ENCODE peak calls at places on chromosome 7, in eight cellular contexts. One of them, this sample, is unnamed.

GRCh38 chr7:21617916-21618390 is 75.1 kb downstream of the DNAH11 start:
- DNase-seq in endothelial cell of umbilical vein: peak; percentile 30
- DNase-seq in breast epithelium: no peak
- DNase-seq in GM23338: no peak
- DNase-seq in HCT116: no peak
- DNase-seq in spleen: no peak
- DNase-seq in stomach: no peak
- DNase-seq in K562: no peak
- DNase-seq in this sample: no peak

GRCh38 chr7:79272066-79272669 is 181.3 kb downstream of the MAGI2 start:
- DNase-seq in endothelial cell of umbilical vein: peak; percentile 55
- DNase-seq in stomach: no peak
- DNase-seq in spleen: no peak
- DNase-seq in K562: peak; percentile 22
- DNase-seq in breast epithelium: no peak
- DNase-seq in HCT116: peak; percentile 39
- DNase-seq in GM23338: peak; percentile 62
- DNase-seq in this sample: no peak

GRCh38 chr7:140673770-140674155 is 1.0 kb downstream of the ADCK2 start:
- DNase-seq in spleen: no peak
- DNase-seq in K562: no peak
- DNase-seq in breast epithelium: no peak
- DNase-seq in GM23338: peak; percentile 35
- DNase-seq in HCT116: no peak
- DNase-seq in endothelial cell of umbilical vein: no peak
- DNase-seq in stomach: peak; percentile 41
- DNase-seq in this sample: no peak

GRCh38 chr7:377069-378040 is 87.4 kb downstream of the FOXL3 start:
- DNase-seq in breast epithelium: peak; percentile 54
- DNase-seq in stomach: peak; percentile 42
- DNase-seq in endothelial cell of umbilical vein: no peak
- DNase-seq in K562: no peak
- DNase-seq in spleen: peak; percentile 77
- DNase-seq in HCT116: no peak
- DNase-seq in GM23338: no peak
- DNase-seq in this sample: no peak

GRCh38 chr7:141042222-141043193 is 27.8 kb upstream of the MRPS33 start:
- DNase-seq in spleen: no peak
- DNase-seq in K562: no peak
- DNase-seq in breast epithelium: no peak
- DNase-seq in GM23338: no peak
- DNase-seq in stomach: no peak
- DNase-seq in endothelial cell of umbilical vein: no peak
- DNase-seq in HCT116: no peak
- DNase-seq in this sample: no peak

GRCh38 chr7:36153571-36154097 is 580 bp downstream of the EEPD1 start:
- DNase-seq in spleen: peak; percentile 95
- DNase-seq in breast epithelium: no peak
- DNase-seq in HCT116: no peak
- DNase-seq in GM23338: peak; percentile 41
- DNase-seq in K562: peak; percentile 25
- DNase-seq in endothelial cell of umbilical vein: no peak
- DNase-seq in stomach: no peak
- DNase-seq in this sample: peak; percentile 33

GRCh38 chr7:132783824-132784223 is 207.6 kb upstream of the PLXNA4 start:
- DNase-seq in HCT116: peak; percentile 58
- DNase-seq in spleen: no peak
- DNase-seq in GM23338: no peak
- DNase-seq in breast epithelium: no peak
- DNase-seq in K562: no peak
- DNase-seq in endothelial cell of umbilical vein: no peak
- DNase-seq in stomach: no peak
- DNase-seq in this sample: no peak

GRCh38 chr7:107201795-107202450 is 33.1 kb downstream of the HBP1 start:
- DNase-seq in spleen: no peak
- DNase-seq in endothelial cell of umbilical vein: peak; percentile 42
- DNase-seq in HCT116: peak; percentile 23
- DNase-seq in stomach: peak; percentile 58
- DNase-seq in K562: peak; percentile 59
- DNase-seq in breast epithelium: no peak
- DNase-seq in GM23338: peak; percentile 76
- DNase-seq in this sample: peak; percentile 25

GRCh38 chr7:27936244-27937102 is 196.5 kb downstream of the TAX1BP1 start:
- DNase-seq in GM23338: no peak
- DNase-seq in HCT116: no peak
- DNase-seq in spleen: no peak
- DNase-seq in stomach: no peak
- DNase-seq in breast epithelium: no peak
- DNase-seq in K562: no peak
- DNase-seq in endothelial cell of umbilical vein: no peak
- DNase-seq in this sample: no peak

GRCh38 chr7:98669417-98670015 is 52.4 kb downstream of the NPTX2 start:
- DNase-seq in breast epithelium: no peak
- DNase-seq in HCT116: no peak
- DNase-seq in endothelial cell of umbilical vein: no peak
- DNase-seq in spleen: peak; percentile 64
- DNase-seq in stomach: no peak
- DNase-seq in GM23338: no peak
- DNase-seq in K562: no peak
- DNase-seq in this sample: no peak

GRCh38 chr7:5997210-5997808 is 11.5 kb downstream of the PMS2 start:
- DNase-seq in HCT116: no peak
- DNase-seq in spleen: no peak
- DNase-seq in K562: peak; percentile 35
- DNase-seq in GM23338: peak; percentile 67
- DNase-seq in breast epithelium: no peak
- DNase-seq in stomach: peak; percentile 56
- DNase-seq in endothelial cell of umbilical vein: peak; percentile 74
- DNase-seq in this sample: no peak

GRCh38 chr7:128794020-128794419 is 2.3 kb downstream of the CCDC136 start:
- DNase-seq in endothelial cell of umbilical vein: no peak
- DNase-seq in spleen: no peak
- DNase-seq in K562: no peak
- DNase-seq in breast epithelium: no peak
- DNase-seq in HCT116: no peak
- DNase-seq in GM23338: no peak
- DNase-seq in stomach: no peak
- DNase-seq in this sample: peak; percentile 42

GRCh38 chr7:670501-671390 is 55.8 kb upstream of the DNAAF5 start:
- DNase-seq in stomach: no peak
- DNase-seq in K562: no peak
- DNase-seq in breast epithelium: peak; percentile 27
- DNase-seq in endothelial cell of umbilical vein: no peak
- DNase-seq in HCT116: no peak
- DNase-seq in GM23338: no peak
- DNase-seq in spleen: peak; percentile 68
- DNase-seq in this sample: no peak

GRCh38 chr7:7438851-7439250 is 96.8 kb downstream of the COL28A1 start:
- DNase-seq in stomach: no peak
- DNase-seq in K562: no peak
- DNase-seq in HCT116: peak; percentile 87
- DNase-seq in GM23338: no peak
- DNase-seq in spleen: no peak
- DNase-seq in endothelial cell of umbilical vein: peak; percentile 78
- DNase-seq in breast epithelium: no peak
- DNase-seq in this sample: no peak

GRCh38 chr7:156932006-156932405 is 17.5 kb upstream of the NOM1 start:
- DNase-seq in endothelial cell of umbilical vein: peak; percentile 97
- DNase-seq in K562: no peak
- DNase-seq in breast epithelium: no peak
- DNase-seq in GM23338: no peak
- DNase-seq in HCT116: no peak
- DNase-seq in spleen: no peak
- DNase-seq in stomach: no peak
- DNase-seq in this sample: no peak

GRCh38 chr7:130488376-130489139 is 3.3 kb upstream of the MEST start:
- DNase-seq in K562: no peak
- DNase-seq in endothelial cell of umbilical vein: no peak
- DNase-seq in HCT116: no peak
- DNase-seq in stomach: no peak
- DNase-seq in breast epithelium: no peak
- DNase-seq in GM23338: no peak
- DNase-seq in spleen: no peak
- DNase-seq in this sample: no peak

GRCh38 chr7:45689011-45689796 is 115.0 kb downstream of the ADCY1 start:
- DNase-seq in GM23338: no peak
- DNase-seq in K562: no peak
- DNase-seq in stomach: no peak
- DNase-seq in spleen: peak; percentile 68
- DNase-seq in HCT116: no peak
- DNase-seq in breast epithelium: peak; percentile 34
- DNase-seq in endothelial cell of umbilical vein: peak; percentile 21
- DNase-seq in this sample: no peak

GRCh38 chr7:28498636-28499035 is 86.3 kb downstream of the CREB5 start:
- DNase-seq in endothelial cell of umbilical vein: no peak
- DNase-seq in breast epithelium: no peak
- DNase-seq in spleen: no peak
- DNase-seq in HCT116: no peak
- DNase-seq in GM23338: no peak
- DNase-seq in K562: no peak
- DNase-seq in stomach: no peak
- DNase-seq in this sample: no peak

GRCh38 chr7:120402801-120403200 is 129.8 kb downstream of the KCND2 start:
- DNase-seq in stomach: no peak
- DNase-seq in endothelial cell of umbilical vein: no peak
- DNase-seq in spleen: no peak
- DNase-seq in HCT116: no peak
- DNase-seq in breast epithelium: no peak
- DNase-seq in GM23338: no peak
- DNase-seq in K562: no peak
- DNase-seq in this sample: no peak

DNA sequence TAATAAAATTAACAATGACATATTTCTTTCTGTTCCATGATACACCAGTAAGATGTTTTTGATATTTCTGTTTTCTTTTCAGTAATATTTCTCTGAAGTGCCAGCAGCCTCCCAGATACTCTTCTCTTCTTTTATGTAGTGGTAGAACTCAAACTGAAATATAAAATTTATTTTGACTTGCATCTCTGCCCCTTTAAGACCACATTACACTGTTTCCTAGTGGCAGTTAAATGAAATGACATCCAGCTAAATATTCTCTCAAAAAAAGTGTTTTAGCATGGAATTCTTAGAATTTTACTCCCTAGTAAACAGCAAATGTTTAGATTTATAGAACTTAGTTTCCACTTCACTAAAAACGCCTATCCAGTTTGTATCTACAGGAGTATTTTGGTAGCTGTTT is 237.2 kb upstream of the MTPN start:
- DNase-seq in spleen: no peak
- DNase-seq in breast epithelium: no peak
- DNase-seq in HCT116: peak; percentile 0
- DNase-seq in K562: no peak
- DNase-seq in GM23338: peak; percentile 16
- DNase-seq in endothelial cell of umbilical vein: no peak
- DNase-seq in stomach: no peak
- DNase-seq in this sample: no peak
- H3K4me3 ChIP-seq in spleen: no peak overlapping the region
- H3K4me3 ChIP-seq in breast epithelium: no peak overlapping the region
- H3K4me3 ChIP-seq in HCT116: no peak overlapping the region
- H3K4me3 ChIP-seq in K562: no peak overlapping the region
- H3K4me3 ChIP-seq in GM23338: no peak overlapping the region
- H3K4me3 ChIP-seq in endothelial cell of umbilical vein: no peak overlapping the region
- H3K4me3 ChIP-seq in stomach: no peak overlapping the region
- H3K4me3 ChIP-seq in this sample: no peak overlapping the region

DNA sequence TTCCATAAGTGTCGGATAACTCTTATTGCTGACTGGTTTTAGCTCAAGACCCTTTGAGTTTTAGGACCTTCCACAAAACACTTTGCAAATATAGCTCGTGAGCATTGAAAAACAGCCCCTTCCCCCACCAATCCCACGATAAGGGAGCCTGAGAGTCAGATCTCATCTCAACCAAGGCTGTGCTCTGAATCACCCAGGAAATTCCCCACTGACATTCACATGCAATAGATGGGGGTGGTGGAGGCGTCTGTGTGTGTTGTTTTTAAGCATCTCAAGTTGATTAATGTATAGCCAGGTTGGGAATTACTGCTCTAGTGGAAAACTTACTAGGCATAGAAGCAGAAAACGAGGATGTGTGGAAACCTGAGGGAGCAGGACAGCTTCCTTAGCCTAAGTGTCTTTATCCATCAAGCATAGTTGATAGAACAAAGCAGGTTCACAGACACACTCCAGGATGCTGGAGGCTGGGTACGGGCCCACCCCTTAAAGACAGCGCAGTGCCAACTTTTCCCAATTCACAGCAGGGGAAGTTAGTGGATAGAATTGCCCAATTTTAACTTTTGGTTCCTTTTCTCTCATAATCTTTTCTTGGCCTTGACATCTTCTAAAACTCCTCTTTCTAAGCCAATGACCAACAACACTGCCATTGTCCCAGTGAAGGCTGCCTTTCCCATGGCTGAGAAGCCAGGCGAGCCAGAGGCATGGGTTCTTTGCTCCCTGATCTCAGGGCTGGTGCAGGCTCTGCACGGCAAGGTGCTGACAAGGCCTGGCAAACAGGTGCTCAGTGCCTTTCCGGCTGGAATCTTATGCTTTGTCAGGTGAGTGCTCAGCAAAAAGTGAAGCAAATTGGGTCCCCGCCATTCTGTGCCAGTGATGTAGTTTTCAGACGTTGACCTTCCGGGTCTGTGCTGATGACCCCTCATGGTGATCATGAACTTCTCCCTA is 98.5 kb upstream of the INSIG1 start:
- DNase-seq in HCT116: no peak
- DNase-seq in GM23338: no peak
- DNase-seq in breast epithelium: no peak
- DNase-seq in spleen: no peak
- DNase-seq in endothelial cell of umbilical vein: no peak
- DNase-seq in K562: no peak
- DNase-seq in stomach: no peak
- DNase-seq in this sample: no peak
- H3K27ac ChIP-seq in HCT116: no peak overlapping the region
- H3K27ac ChIP-seq in GM23338: no peak overlapping the region
- H3K27ac ChIP-seq in breast epithelium: no peak overlapping the region
- H3K27ac ChIP-seq in spleen: no peak overlapping the region
- H3K27ac ChIP-seq in endothelial cell of umbilical vein: no peak overlapping the region
- H3K27ac ChIP-seq in K562: no peak overlapping the region
- H3K27ac ChIP-seq in stomach: no peak overlapping the region
- H3K27ac ChIP-seq in this sample: no peak overlapping the region

GRCh38 chr7:136501151-136501550 is 367.3 kb upstream of the CHRM2 start:
- DNase-seq in stomach: no peak
- DNase-seq in endothelial cell of umbilical vein: no peak
- DNase-seq in breast epithelium: no peak
- DNase-seq in K562: no peak
- DNase-seq in HCT116: no peak
- DNase-seq in spleen: no peak
- DNase-seq in GM23338: no peak
- DNase-seq in this sample: no peak
- TF ChIP-seq POLR2AphosphoS5 in stomach: no peak
- TF ChIP-seq POLR2AphosphoS5 in endothelial cell of umbilical vein: no peak
- TF ChIP-seq POLR2AphosphoS5 in breast epithelium: no peak
- TF ChIP-seq POLR2AphosphoS5 in K562: no peak
- TF ChIP-seq POLR2AphosphoS5 in HCT116: no peak
- TF ChIP-seq POLR2AphosphoS5 in spleen: no peak
- TF ChIP-seq POLR2AphosphoS5 in GM23338: no peak
- TF ChIP-seq POLR2AphosphoS5 in this sample: no peak

GRCh38 chr7:76166404-76167255 is 35.1 kb upstream of the SRRM3 start:
- DNase-seq in K562: peak; percentile 98
- DNase-seq in HCT116: peak; percentile 93
- DNase-seq in breast epithelium: peak; percentile 99
- DNase-seq in stomach: peak; percentile 99
- DNase-seq in spleen: peak; percentile 96
- DNase-seq in GM23338: peak; percentile 98
- DNase-seq in endothelial cell of umbilical vein: peak; percentile 96
- DNase-seq in this sample: peak; percentile 91

GRCh38 chr7:76165106-76165972 is 36.4 kb upstream of the SRRM3 start:
- DNase-seq in breast epithelium: no peak
- DNase-seq in endothelial cell of umbilical vein: no peak
- DNase-seq in HCT116: no peak
- DNase-seq in GM23338: no peak
- DNase-seq in K562: no peak
- DNase-seq in stomach: peak; percentile 17
- DNase-seq in spleen: peak; percentile 73
- DNase-seq in this sample: no peak

GRCh38 chr7:76165973-76166403 is 35.7 kb upstream of the SRRM3 start:
- DNase-seq in stomach: no peak
- DNase-seq in spleen: peak; percentile 60
- DNase-seq in endothelial cell of umbilical vein: no peak
- DNase-seq in K562: no peak
- DNase-seq in breast epithelium: no peak
- DNase-seq in GM23338: no peak
- DNase-seq in HCT116: no peak
- DNase-seq in this sample: no peak
- H3K4me3 ChIP-seq in stomach: peak overlapping the region; percentile 66
- H3K4me3 ChIP-seq in spleen: peak overlapping the region; percentile 45
- H3K4me3 ChIP-seq in endothelial cell of umbilical vein: peak overlapping the region; percentile 29
- H3K4me3 ChIP-seq in K562: peak overlapping the region; percentile 61
- H3K4me3 ChIP-seq in breast epithelium: peak overlapping the region; percentile 59
- H3K4me3 ChIP-seq in GM23338: peak overlapping the region; percentile 11
- H3K4me3 ChIP-seq in HCT116: peak overlapping the region; percentile 67
- H3K4me3 ChIP-seq in this sample: peak overlapping the region; percentile 85